ENCODE peak calls at places on chromosomes 13 and 19, in eight cellular contexts. K, W, P, S, E, J, Y and A are unnamed samples.

GRCh38 chr13:96284971-96285370 is 195.1 kb downstream of the HS6ST3 start:
- DNase-seq in K (no peak), P (no peak), Y (no peak), S (no peak), W (no peak), E (no peak), J (no peak), A (no peak)

GRCh38 chr19:38729653-38730469 is 14.4 kb downstream of the CAPN12 start:
- DNase-seq in J (peak; percentile 83), S (no peak), K (no peak), W (no peak), P (peak; percentile 83), E (peak; percentile 85), Y (peak; percentile 88), A (peak; percentile 47)

GRCh38 chr13:55000844-55001243 is 1972.2 kb downstream of the OLFM4 start:
- DNase-seq in J (no peak), W (no peak), S (no peak), K (no peak), Y (no peak), E (no peak), P (no peak), A (no peak)

GRCh38 chr13:30111810-30112209 is 195.5 kb downstream of the KATNAL1 start:
- DNase-seq in E (peak; percentile 30), K (no peak), Y (no peak), P (no peak), S (no peak), J (peak; percentile 52), W (no peak), A (no peak)

GRCh38 chr13:20566424-20566916 is 487 bp upstream of the IFT88 start:
- DNase-seq in K (no peak), E (peak; percentile 12), P (no peak), W (peak; percentile 76), S (no peak), Y (peak; percentile 78), J (no peak), A (no peak)

GRCh38 chr19:37909661-37910199 is 2.7 kb downstream of the SIPA1L3 start:
- DNase-seq in K (no peak), P (no peak), E (no peak), W (no peak), J (no peak), S (no peak), Y (no peak), A (no peak)

GRCh38 chr13:50069255-50069654 is 54.0 kb downstream of the KCNRG start:
- DNase-seq in J (no peak), W (no peak), S (no peak), E (no peak), K (no peak), Y (no peak), P (no peak), A (no peak)

GRCh38 chr13:109628251-109628699 is 158.1 kb downstream of the IRS2 start:
- DNase-seq in J (no peak), Y (no peak), P (no peak), S (no peak), W (peak; percentile 84), K (no peak), E (no peak), A (no peak)

GRCh38 chr19:17402982-17403855 is 2.2 kb downstream of the BST2 start:
- DNase-seq in W (no peak), P (peak; percentile 78), K (no peak), Y (peak; percentile 75), S (no peak), J (peak; percentile 89), E (no peak), A (peak; percentile 86)

GRCh38 chr19:16661480-16662034 is 618 bp downstream of the TMEM38A start:
- DNase-seq in J (peak; percentile 67), W (no peak), E (no peak), S (peak; percentile 11), Y (peak; percentile 4), K (no peak), P (peak; percentile 65), A (no peak)

GRCh38 chr19:34217952-34218817 is 36.2 kb upstream of the GARRE1 start:
- DNase-seq in S (peak; percentile 77), E (no peak), K (peak; percentile 78), J (no peak), Y (no peak), P (no peak), W (peak; percentile 99), A (no peak)

GRCh38 chr19:7904074-7905020 is 670 bp downstream of the MAP2K7 start:
- DNase-seq in K (no peak), W (no peak), J (peak; percentile 88), S (no peak), E (peak; percentile 40), Y (peak; percentile 44), P (peak; percentile 82), A (peak; percentile 51)

GRCh38 chr13:109256866-109257760 is 529.3 kb downstream of the IRS2 start:
- DNase-seq in J (no peak), S (no peak), W (peak; percentile 99), Y (peak; percentile 40), K (no peak), P (no peak), E (no peak), A (no peak)

GRCh38 chr19:13408889-13409518 is 97.3 kb downstream of the CACNA1A start:
- DNase-seq in J (no peak), Y (no peak), E (no peak), P (no peak), K (no peak), S (no peak), W (no peak), A (no peak)

GRCh38 chr13:37270206-37271001 is 164.9 kb upstream of the CSNK1A1L start:
- DNase-seq in P (no peak), W (no peak), J (no peak), K (no peak), E (no peak), Y (no peak), S (no peak), A (no peak)

GRCh38 chr13:111790621-111791020 is 276.3 kb upstream of the SOX1 start:
- DNase-seq in J (no peak), P (no peak), K (no peak), Y (no peak), S (no peak), E (no peak), W (no peak), A (no peak)

GRCh38 chr19:15180451-15181390 is 20.1 kb downstream of the NOTCH3 start:
- DNase-seq in P (no peak), W (no peak), S (no peak), Y (peak; percentile 91), E (no peak), J (peak; percentile 27), K (no peak), A (no peak)

GRCh38 chr13:105445793-105446192 is 1089.7 kb downstream of the EFNB2 start:
- DNase-seq in Y (no peak), J (no peak), S (no peak), P (no peak), K (no peak), W (no peak), E (no peak), A (no peak)

GRCh38 chr13:98984983-98985382 is 7.1 kb upstream of the DOCK9 start:
- DNase-seq in W (no peak), K (no peak), S (no peak), Y (no peak), P (no peak), E (no peak), J (no peak), A (no peak)